ENCODE peak calls at places on chromosomes 7 and 10, in ten cellular contexts. One of them, this sample, is unnamed.

GRCh38 chr7:142104550-142105527 is 6.7 kb upstream of the MGAM2 start:
- DNase-seq in ecto neural progenitor cell: no peak
- DNase-seq in colonic mucosa: peak
- DNase-seq in cardiac septum: no peak
- DNase-seq in fibroblast of the conjunctiva: no peak
- DNase-seq in endothelial cell: no peak
- DNase-seq in Peyer's patch: peak
- DNase-seq in HepG2: peak
- DNase-seq in fibroblast of mammary gland: peak
- DNase-seq in Calu3: peak
- DNase-seq in this sample: no peak

GRCh38 chr7:55517191-55517633 is 55.1 kb downstream of the VOPP1 start:
- DNase-seq in endothelial cell: no peak
- DNase-seq in ecto neural progenitor cell: no peak
- DNase-seq in colonic mucosa: no peak
- DNase-seq in Calu3: no peak
- DNase-seq in Peyer's patch: peak
- DNase-seq in fibroblast of mammary gland: no peak
- DNase-seq in HepG2: no peak
- DNase-seq in fibroblast of the conjunctiva: no peak
- DNase-seq in cardiac septum: no peak
- DNase-seq in this sample: no peak

GRCh38 chr7:28142650-28143049 is 37.9 kb downstream of the JAZF1 start:
- DNase-seq in ecto neural progenitor cell: no peak
- DNase-seq in Peyer's patch: no peak
- DNase-seq in HepG2: no peak
- DNase-seq in colonic mucosa: no peak
- DNase-seq in cardiac septum: no peak
- DNase-seq in Calu3: no peak
- DNase-seq in endothelial cell: no peak
- DNase-seq in fibroblast of the conjunctiva: no peak
- DNase-seq in fibroblast of mammary gland: no peak
- DNase-seq in this sample: peak

GRCh38 chr7:107718456-107719193 is 25.3 kb upstream of the CBLL1 start:
- DNase-seq in colonic mucosa: no peak
- DNase-seq in fibroblast of mammary gland: no peak
- DNase-seq in Peyer's patch: no peak
- DNase-seq in endothelial cell: no peak
- DNase-seq in ecto neural progenitor cell: no peak
- DNase-seq in Calu3: no peak
- DNase-seq in fibroblast of the conjunctiva: no peak
- DNase-seq in cardiac septum: no peak
- DNase-seq in HepG2: no peak
- DNase-seq in this sample: peak

GRCh38 chr7:156124356-156124755 is 312.1 kb upstream of the SHH start:
- DNase-seq in HepG2: no peak
- DNase-seq in ecto neural progenitor cell: no peak
- DNase-seq in cardiac septum: no peak
- DNase-seq in colonic mucosa: no peak
- DNase-seq in fibroblast of the conjunctiva: no peak
- DNase-seq in Calu3: no peak
- DNase-seq in Peyer's patch: no peak
- DNase-seq in fibroblast of mammary gland: no peak
- DNase-seq in endothelial cell: no peak
- DNase-seq in this sample: no peak

GRCh38 chr10:103894454-103894853 is 23.5 kb downstream of the STN1 start:
- DNase-seq in HepG2: no peak
- DNase-seq in Peyer's patch: no peak
- DNase-seq in endothelial cell: no peak
- DNase-seq in ecto neural progenitor cell: no peak
- DNase-seq in fibroblast of the conjunctiva: peak
- DNase-seq in Calu3: no peak
- DNase-seq in colonic mucosa: peak
- DNase-seq in fibroblast of mammary gland: peak
- DNase-seq in cardiac septum: no peak
- DNase-seq in this sample: no peak

GRCh38 chr10:99676435-99676834 is 17.1 kb downstream of the ENTPD7 start:
- DNase-seq in Peyer's patch: no peak
- DNase-seq in Calu3: no peak
- DNase-seq in colonic mucosa: no peak
- DNase-seq in HepG2: no peak
- DNase-seq in ecto neural progenitor cell: no peak
- DNase-seq in endothelial cell: no peak
- DNase-seq in fibroblast of mammary gland: peak
- DNase-seq in cardiac septum: no peak
- DNase-seq in fibroblast of the conjunctiva: no peak
- DNase-seq in this sample: no peak

GRCh38 chr10:71372882-71373495 is 23.7 kb upstream of the CDH23 start:
- DNase-seq in endothelial cell: no peak
- DNase-seq in fibroblast of mammary gland: no peak
- DNase-seq in HepG2: no peak
- DNase-seq in cardiac septum: no peak
- DNase-seq in Peyer's patch: no peak
- DNase-seq in colonic mucosa: no peak
- DNase-seq in fibroblast of the conjunctiva: no peak
- DNase-seq in ecto neural progenitor cell: no peak
- DNase-seq in Calu3: no peak
- DNase-seq in this sample: peak

GRCh38 chr10:35378547-35379210 is 42.4 kb downstream of the CCNY start:
- DNase-seq in ecto neural progenitor cell: no peak
- DNase-seq in HepG2: no peak
- DNase-seq in colonic mucosa: no peak
- DNase-seq in Calu3: no peak
- DNase-seq in fibroblast of mammary gland: peak
- DNase-seq in Peyer's patch: no peak
- DNase-seq in fibroblast of the conjunctiva: no peak
- DNase-seq in cardiac septum: no peak
- DNase-seq in endothelial cell: peak
- DNase-seq in this sample: peak

GRCh38 chr7:134477954-134478353 is 19.1 kb upstream of the AKR1B1 start:
- DNase-seq in fibroblast of the conjunctiva: no peak
- DNase-seq in endothelial cell: no peak
- DNase-seq in fibroblast of mammary gland: peak
- DNase-seq in Peyer's patch: no peak
- DNase-seq in Calu3: no peak
- DNase-seq in ecto neural progenitor cell: no peak
- DNase-seq in HepG2: no peak
- DNase-seq in colonic mucosa: no peak
- DNase-seq in cardiac septum: no peak
- DNase-seq in this sample: no peak

GRCh38 chr7:157457355-157458253 is 120.8 kb downstream of the DNAJB6 start:
- DNase-seq in HepG2: no peak
- DNase-seq in fibroblast of the conjunctiva: no peak
- DNase-seq in ecto neural progenitor cell: peak
- DNase-seq in Peyer's patch: peak
- DNase-seq in Calu3: no peak
- DNase-seq in colonic mucosa: peak
- DNase-seq in endothelial cell: no peak
- DNase-seq in fibroblast of mammary gland: no peak
- DNase-seq in cardiac septum: peak
- DNase-seq in this sample: no peak

GRCh38 chr7:77935652-77936348 is 137.2 kb downstream of the PHTF2 start:
- DNase-seq in endothelial cell: no peak
- DNase-seq in fibroblast of mammary gland: peak
- DNase-seq in Peyer's patch: no peak
- DNase-seq in HepG2: no peak
- DNase-seq in Calu3: no peak
- DNase-seq in ecto neural progenitor cell: no peak
- DNase-seq in fibroblast of the conjunctiva: no peak
- DNase-seq in colonic mucosa: no peak
- DNase-seq in cardiac septum: no peak
- DNase-seq in this sample: no peak

GRCh38 chr10:78513330-78513729 is 479.7 kb downstream of the RPS24 start:
- DNase-seq in HepG2: no peak
- DNase-seq in endothelial cell: no peak
- DNase-seq in Calu3: no peak
- DNase-seq in fibroblast of mammary gland: no peak
- DNase-seq in Peyer's patch: no peak
- DNase-seq in fibroblast of the conjunctiva: no peak
- DNase-seq in colonic mucosa: no peak
- DNase-seq in cardiac septum: no peak
- DNase-seq in ecto neural progenitor cell: no peak
- DNase-seq in this sample: peak

GRCh38 chr7:24980695-24981543 is 941 bp upstream of the OSBPL3 start:
- DNase-seq in HepG2: no peak
- DNase-seq in endothelial cell: no peak
- DNase-seq in colonic mucosa: peak
- DNase-seq in Peyer's patch: peak
- DNase-seq in cardiac septum: no peak
- DNase-seq in fibroblast of the conjunctiva: no peak
- DNase-seq in ecto neural progenitor cell: no peak
- DNase-seq in Calu3: peak
- DNase-seq in fibroblast of mammary gland: peak
- DNase-seq in this sample: peak

This sample was measured in mesendoderm.